ENCODE peak calls at places on chromosomes 4 and X, in five cellular contexts. F, T, B, W and X are unnamed samples. For H3K36me3, the result is how much of the 10 kb centered on the place peaks cover.

GRCh38 chrX:17638731-17639130 is 98.6 kb upstream of the SCML1 start:
- DNase-seq in F (no peak), T (no peak), W (no peak), B (no peak), X (no peak)

GRCh38 chrX:318739-319578 is at the start of gene GTPBP6:
- DNase-seq in F (peak), W (peak), T (peak), B (peak), X (peak)

GRCh38 chr4:25088342-25088952 is 57.7 kb upstream of the LGI2 start:
- DNase-seq in T (no peak), F (no peak), B (no peak), W (no peak), X (peak)

GRCh38 chr4:89561051-89561450 is 253.5 kb upstream of the GPRIN3 start:
- DNase-seq in B (no peak), T (no peak), F (no peak), W (no peak), X (no peak)

GRCh38 chrX:111869639-111870034 is 6.3 kb upstream of the TRPC5OS start:
- DNase-seq in F (peak), W (no peak), B (no peak), T (peak), X (peak)

GRCh38 chr4:169102011-169102410 is 92.0 kb upstream of the CBR4 start:
- DNase-seq in B (no peak), T (no peak), F (no peak), W (no peak), X (no peak)

GRCh38 chrX:372856-373640 is 13.7 kb downstream of the PPP2R3B start:
- DNase-seq in F (peak), B (no peak), T (no peak), W (no peak), X (no peak)

GRCh38 chrX:120761810-120762209 is 113.9 kb downstream of the CT47B1 start:
- DNase-seq in B (peak), W (no peak), T (no peak), F (no peak), X (peak)

GRCh38 chr4:90227177-90227576 is 100.0 kb downstream of the CCSER1 start:
- DNase-seq in B (no peak), W (no peak), T (no peak), F (no peak), X (no peak)

GRCh38 chr4:81470456-81471327 is 1.0 kb downstream of the RASGEF1B start:
- DNase-seq in W (peak), T (peak), B (no peak), F (peak), X (peak)

GRCh38 chr4:155616112-155616511 is 50.5 kb upstream of the GUCY1A1 start:
- DNase-seq in F (no peak), B (no peak), W (no peak), T (no peak), X (no peak)

GRCh38 chr4:118557298-118557851 is 127.8 kb upstream of the METTL14 start:
- DNase-seq in W (no peak), T (no peak), B (no peak), F (no peak), X (peak)

GRCh38 chr4:4735136-4735754 is 124.2 kb upstream of the MSX1 start:
- DNase-seq in W (no peak), B (no peak), F (no peak), T (no peak), X (no peak)

GRCh38 chrX:40086569-40087335 is 11.0 kb downstream of the BCOR start:
- DNase-seq in F (no peak), B (no peak), W (no peak), T (no peak), X (no peak)

GRCh38 chrX:40088803-40089540 is 8.8 kb downstream of the BCOR start:
- DNase-seq in W (no peak), T (no peak), F (no peak), B (no peak), X (no peak)

GRCh38 chrX:40087574-40088298 is 10.0 kb downstream of the BCOR start:
- DNase-seq in T (no peak), W (no peak), F (no peak), B (no peak), X (no peak)

GRCh38 chrX:40090050-40090804 is 7.5 kb downstream of the BCOR start:
- DNase-seq in T (no peak), B (no peak), F (peak), W (peak), X (no peak)

DNA sequence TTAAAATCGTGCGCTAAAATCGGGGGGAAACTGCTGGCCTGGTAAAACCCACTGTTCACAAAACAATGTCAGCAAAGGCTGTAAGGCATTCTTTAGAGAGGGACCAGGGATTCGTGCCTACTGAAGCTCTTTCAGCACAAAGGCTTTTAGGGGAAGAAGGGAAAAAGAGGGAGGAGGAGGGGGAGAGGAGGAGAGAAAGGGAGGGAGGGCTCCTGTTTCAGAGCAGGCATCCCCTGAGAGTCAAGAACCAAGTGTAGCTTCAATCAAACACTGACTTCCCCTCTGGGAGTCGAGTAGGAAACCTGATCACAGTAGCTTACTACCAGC is 9.5 kb downstream of the BCOR start:
- DNase-seq in W (no peak), B (no peak), T (no peak), F (no peak), X (no peak)
- H3K27ac ChIP-seq in W (no peak), B (no peak), T (no peak), F (no peak), X (no peak)

GRCh38 chrX:107050195-107050709 is 50.2 kb upstream of the MORC4 start:
- DNase-seq in F (no peak), B (no peak), T (no peak), W (peak), X (no peak)

DNA sequence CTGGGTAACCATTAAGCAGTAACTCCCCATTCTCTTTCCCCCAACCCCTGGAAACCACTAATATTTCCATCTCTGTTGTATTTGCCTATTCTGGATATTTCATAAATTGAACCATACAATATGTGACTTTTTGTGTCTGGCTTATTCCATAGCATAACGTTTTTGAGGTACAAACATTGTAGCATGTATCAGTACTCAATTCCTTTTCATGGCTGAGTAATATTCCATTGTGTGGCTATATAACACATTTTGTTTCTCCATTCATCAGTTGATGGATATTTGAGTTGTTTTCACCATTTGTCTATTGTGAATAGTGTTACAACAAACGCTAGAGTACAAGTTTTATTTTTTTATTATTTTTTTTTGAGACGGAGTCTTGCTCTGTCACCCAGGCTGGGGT is 55.0 kb upstream of the MORC4 start:
- DNase-seq in T (no peak), B (no peak), W (no peak), F (no peak), X (no peak)
- H3K36me3 ChIP-seq in T (under half), B (under half), W (under half), F (under half), X (under half)

GRCh38 chr4:104728380-104729122 is 233.9 kb upstream of the CXXC4 start:
- DNase-seq in B (peak), F (no peak), T (no peak), W (no peak), X (peak)
- H3K27ac ChIP-seq in B (peak), F (no peak), T (no peak), W (no peak), X (no peak)

GRCh38 chr4:184706453-184706852 is 27.4 kb downstream of the CENPU start:
- DNase-seq in W (no peak), T (no peak), F (no peak), B (no peak), X (no peak)
- H3K36me3 ChIP-seq in W (under half), T (under half), F (half or more), B (half or more), X (under half)

GRCh38 chr4:141247430-141247780 is 26.7 kb downstream of the ZNF330 start:
- DNase-seq in B (no peak), W (no peak), T (no peak), F (no peak), X (no peak)
- H3K27ac ChIP-seq in B (no peak), W (no peak), T (no peak), F (no peak), X (peak)